ENCODE peak calls at places on chromosome 3, in six cellular contexts. One of them, this sample, is unnamed.

GRCh38 chr3:142274908-142275307 is 49.5 kb upstream of the GK5 start:
- DNase-seq in tibial nerve: no peak
- DNase-seq in GM12878: no peak
- DNase-seq in esophagus muscularis mucosa: no peak
- DNase-seq in right lobe of liver: no peak
- DNase-seq in transverse colon: no peak
- DNase-seq in this sample: no peak

GRCh38 chr3:45793482-45794176 is 2.7 kb downstream of the SLC6A20 start:
- DNase-seq in tibial nerve: no peak
- DNase-seq in GM12878: no peak
- DNase-seq in esophagus muscularis mucosa: no peak
- DNase-seq in right lobe of liver: no peak
- DNase-seq in transverse colon: no peak
- DNase-seq in this sample: no peak

GRCh38 chr3:49757197-49757596 is 29.1 kb downstream of the IP6K1 start:
- DNase-seq in tibial nerve: no peak
- DNase-seq in GM12878: no peak
- DNase-seq in esophagus muscularis mucosa: no peak
- DNase-seq in right lobe of liver: no peak
- DNase-seq in transverse colon: no peak
- DNase-seq in this sample: no peak

GRCh38 chr3:40885423-40885822 is 313.9 kb upstream of the CTNNB1 start:
- DNase-seq in tibial nerve: no peak
- DNase-seq in GM12878: no peak
- DNase-seq in esophagus muscularis mucosa: no peak
- DNase-seq in right lobe of liver: no peak
- DNase-seq in transverse colon: no peak
- DNase-seq in this sample: no peak

GRCh38 chr3:57646723-57647122 is 46.2 kb downstream of the DENND6A start:
- DNase-seq in tibial nerve: no peak
- DNase-seq in GM12878: no peak
- DNase-seq in esophagus muscularis mucosa: no peak
- DNase-seq in right lobe of liver: no peak
- DNase-seq in transverse colon: no peak
- DNase-seq in this sample: no peak

GRCh38 chr3:171404376-171404982 is 55.7 kb downstream of the TNIK start:
- DNase-seq in tibial nerve: no peak
- DNase-seq in GM12878: no peak
- DNase-seq in esophagus muscularis mucosa: no peak
- DNase-seq in right lobe of liver: no peak
- DNase-seq in transverse colon: no peak
- DNase-seq in this sample: no peak

GRCh38 chr3:78368576-78369345 is 1328.9 kb downstream of the ROBO2 start:
- DNase-seq in tibial nerve: no peak
- DNase-seq in GM12878: no peak
- DNase-seq in esophagus muscularis mucosa: no peak
- DNase-seq in right lobe of liver: no peak
- DNase-seq in transverse colon: no peak
- DNase-seq in this sample: no peak

GRCh38 chr3:33331414-33331813 is 54.2 kb downstream of the FBXL2 start:
- DNase-seq in tibial nerve: no peak
- DNase-seq in GM12878: no peak
- DNase-seq in esophagus muscularis mucosa: no peak
- DNase-seq in right lobe of liver: no peak
- DNase-seq in transverse colon: no peak
- DNase-seq in this sample: no peak

GRCh38 chr3:24867783-24868182 is 373.1 kb upstream of the THRB start:
- DNase-seq in tibial nerve: no peak
- DNase-seq in GM12878: no peak
- DNase-seq in esophagus muscularis mucosa: no peak
- DNase-seq in right lobe of liver: no peak
- DNase-seq in transverse colon: no peak
- DNase-seq in this sample: no peak

GRCh38 chr3:52124126-52124525 is 30.1 kb downstream of the POC1A start:
- DNase-seq in tibial nerve: no peak
- DNase-seq in GM12878: no peak
- DNase-seq in esophagus muscularis mucosa: no peak
- DNase-seq in right lobe of liver: peak; percentile 26
- DNase-seq in transverse colon: no peak
- DNase-seq in this sample: no peak

GRCh38 chr3:134824676-134825290 is 29.7 kb downstream of the EPHB1 start:
- DNase-seq in tibial nerve: no peak
- DNase-seq in GM12878: no peak
- DNase-seq in esophagus muscularis mucosa: no peak
- DNase-seq in right lobe of liver: no peak
- DNase-seq in transverse colon: no peak
- DNase-seq in this sample: no peak

GRCh38 chr3:182909318-182910040 is 70.9 kb downstream of the DCUN1D1 start:
- DNase-seq in tibial nerve: no peak
- DNase-seq in GM12878: no peak
- DNase-seq in esophagus muscularis mucosa: no peak
- DNase-seq in right lobe of liver: no peak
- DNase-seq in transverse colon: no peak
- DNase-seq in this sample: no peak

GRCh38 chr3:114622001-114622400 is 328.2 kb downstream of the TIGIT start:
- DNase-seq in tibial nerve: no peak
- DNase-seq in GM12878: no peak
- DNase-seq in esophagus muscularis mucosa: no peak
- DNase-seq in right lobe of liver: no peak
- DNase-seq in transverse colon: no peak
- DNase-seq in this sample: no peak

GRCh38 chr3:114626751-114627150 is 332.9 kb downstream of the TIGIT start:
- DNase-seq in tibial nerve: no peak
- DNase-seq in GM12878: no peak
- DNase-seq in esophagus muscularis mucosa: no peak
- DNase-seq in right lobe of liver: no peak
- DNase-seq in transverse colon: no peak
- DNase-seq in this sample: no peak

GRCh38 chr3:114624676-114625181 is 330.9 kb downstream of the TIGIT start:
- DNase-seq in tibial nerve: peak; percentile 89
- DNase-seq in GM12878: no peak
- DNase-seq in esophagus muscularis mucosa: peak; percentile 97
- DNase-seq in right lobe of liver: peak; percentile 94
- DNase-seq in transverse colon: peak; percentile 74
- DNase-seq in this sample: peak; percentile 55

GRCh38 chr3:114623420-114624046 is 329.7 kb downstream of the TIGIT start:
- DNase-seq in tibial nerve: no peak
- DNase-seq in GM12878: no peak
- DNase-seq in esophagus muscularis mucosa: no peak
- DNase-seq in right lobe of liver: no peak
- DNase-seq in transverse colon: no peak
- DNase-seq in this sample: no peak

GRCh38 chr3:114624047-114624445 is 330.2 kb downstream of the TIGIT start:
- DNase-seq in tibial nerve: peak; percentile 33
- DNase-seq in GM12878: no peak
- DNase-seq in esophagus muscularis mucosa: peak; percentile 92
- DNase-seq in right lobe of liver: no peak
- DNase-seq in transverse colon: peak; percentile 35
- DNase-seq in this sample: no peak
- TF ChIP-seq POLR2A in tibial nerve: peak; percentile 25
- TF ChIP-seq POLR2A in GM12878: no peak
- TF ChIP-seq POLR2A in esophagus muscularis mucosa: no peak
- TF ChIP-seq POLR2A in right lobe of liver: no peak
- TF ChIP-seq POLR2A in transverse colon: no peak
- TF ChIP-seq POLR2A in this sample: no peak

DNA sequence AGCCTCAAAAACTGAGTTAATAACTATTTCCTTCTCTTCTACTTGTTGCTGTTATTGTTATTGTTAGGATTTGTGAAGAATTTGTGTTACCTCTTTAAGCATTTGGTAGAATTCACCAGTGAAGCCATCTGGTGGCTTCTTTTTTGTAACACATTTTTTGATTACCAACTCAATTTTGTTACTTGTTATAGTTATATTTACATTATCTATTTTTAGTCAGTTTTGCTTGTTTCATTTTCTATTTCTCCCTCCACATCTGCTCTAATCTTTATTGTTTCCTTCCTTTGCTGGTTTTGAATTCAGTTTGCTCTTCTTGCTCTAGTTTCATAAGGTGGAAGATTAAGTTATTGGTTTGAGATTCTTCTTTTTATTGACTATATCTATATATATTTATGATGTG is 3.7 kb upstream of the SLC9C1 start:
- DNase-seq in tibial nerve: no peak
- DNase-seq in GM12878: no peak
- DNase-seq in esophagus muscularis mucosa: no peak
- DNase-seq in right lobe of liver: no peak
- DNase-seq in transverse colon: no peak
- DNase-seq in this sample: no peak
- TF ChIP-seq POLR2A in tibial nerve: no peak
- TF ChIP-seq POLR2A in GM12878: no peak
- TF ChIP-seq POLR2A in esophagus muscularis mucosa: no peak
- TF ChIP-seq POLR2A in right lobe of liver: no peak
- TF ChIP-seq POLR2A in transverse colon: no peak
- TF ChIP-seq POLR2A in this sample: no peak

GRCh38 chr3:62134061-62134496 is 239.3 kb downstream of the FEZF2 start:
- DNase-seq in tibial nerve: no peak
- DNase-seq in GM12878: no peak
- DNase-seq in esophagus muscularis mucosa: no peak
- DNase-seq in right lobe of liver: no peak
- DNase-seq in transverse colon: peak; percentile 75
- DNase-seq in this sample: peak; percentile 35
- TF ChIP-seq POLR2A in tibial nerve: no peak
- TF ChIP-seq POLR2A in GM12878: no peak
- TF ChIP-seq POLR2A in esophagus muscularis mucosa: no peak
- TF ChIP-seq POLR2A in right lobe of liver: no peak
- TF ChIP-seq POLR2A in transverse colon: no peak
- TF ChIP-seq POLR2A in this sample: no peak

GRCh38 chr3:184379375-184380209 is at the start of gene CHRD:
- DNase-seq in tibial nerve: no peak
- DNase-seq in GM12878: no peak
- DNase-seq in esophagus muscularis mucosa: no peak
- DNase-seq in right lobe of liver: peak; percentile 62
- DNase-seq in transverse colon: no peak
- DNase-seq in this sample: no peak

GRCh38 chr3:184378650-184379374 is 805 bp upstream of the THPO start:
- DNase-seq in tibial nerve: no peak
- DNase-seq in GM12878: no peak
- DNase-seq in esophagus muscularis mucosa: no peak
- DNase-seq in right lobe of liver: peak; percentile 40
- DNase-seq in transverse colon: no peak
- DNase-seq in this sample: no peak

GRCh38 chr3:184375747-184376495 is 2.1 kb downstream of the THPO start:
- DNase-seq in tibial nerve: no peak
- DNase-seq in GM12878: no peak
- DNase-seq in esophagus muscularis mucosa: no peak
- DNase-seq in right lobe of liver: no peak
- DNase-seq in transverse colon: no peak
- DNase-seq in this sample: no peak

GRCh38 chr3:184377374-184377773 is 633 bp downstream of the THPO start:
- DNase-seq in tibial nerve: no peak
- DNase-seq in GM12878: no peak
- DNase-seq in esophagus muscularis mucosa: no peak
- DNase-seq in right lobe of liver: peak; percentile 19
- DNase-seq in transverse colon: no peak
- DNase-seq in this sample: no peak

GRCh38 chr3:184377882-184378445 is at the start of gene THPO:
- DNase-seq in tibial nerve: no peak
- DNase-seq in GM12878: no peak
- DNase-seq in esophagus muscularis mucosa: no peak
- DNase-seq in right lobe of liver: peak; percentile 93
- DNase-seq in transverse colon: no peak
- DNase-seq in this sample: no peak
- TF ChIP-seq POLR2A in tibial nerve: no peak
- TF ChIP-seq POLR2A in GM12878: no peak
- TF ChIP-seq POLR2A in esophagus muscularis mucosa: no peak
- TF ChIP-seq POLR2A in right lobe of liver: peak; percentile 88
- TF ChIP-seq POLR2A in transverse colon: no peak
- TF ChIP-seq POLR2A in this sample: no peak

This sample was measured in H54.